ENCODE peak calls at places on chromosomes 4 and X, in seven cellular contexts. X is A549, L is psoas muscle, R is vagina, T is colonic mucosa, Z is pancreas, D is left ventricle myocardium inferior. E is an unnamed sample.

GRCh38 chrX:11422529-11422857 is 129.3 kb downstream of the AMELX start:
- DNase-seq in X (no peak), L (no peak), R (no peak), T (no peak), Z (no peak), D (no peak), E (no peak)

GRCh38 chr4:147786031-147786430 is 54.1 kb downstream of the ARHGAP10 start:
- DNase-seq in X (no peak), L (no peak), R (no peak), T (no peak), Z (no peak), D (no peak), E (no peak)

GRCh38 chr4:126071346-126072333 is 756.9 kb downstream of the FAT4 start:
- DNase-seq in X (no peak), L (no peak), R (no peak), T (no peak), Z (peak; percentile 21), D (no peak), E (no peak)

GRCh38 chrX:115679460-115679859 is 118.5 kb downstream of the PLS3 start:
- DNase-seq in X (peak; percentile 36), L (no peak), R (no peak), T (no peak), Z (no peak), D (no peak), E (no peak)

GRCh38 chr4:61918507-61919462 is 718.7 kb downstream of the ADGRL3 start:
- DNase-seq in X (no peak), L (no peak), R (no peak), T (no peak), Z (no peak), D (no peak), E (no peak)

GRCh38 chrX:111338095-111338698 is 67.9 kb upstream of the CAPN6 start:
- DNase-seq in X (no peak), L (no peak), R (no peak), T (no peak), Z (peak; percentile 31), D (no peak), E (no peak)

GRCh38 chr4:124851741-124852140 is 139.2 kb upstream of the ANKRD50 start:
- DNase-seq in X (no peak), L (no peak), R (no peak), T (no peak), Z (no peak), D (no peak), E (no peak)

GRCh38 chr4:20506827-20507226 is 193.4 kb upstream of the PACRGL start:
- DNase-seq in X (no peak), L (no peak), R (no peak), T (no peak), Z (no peak), D (no peak), E (no peak)

GRCh38 chr4:819401-820229 is 6.3 kb downstream of the CPLX1 start:
- DNase-seq in X (no peak), L (no peak), R (no peak), T (no peak), Z (no peak), D (no peak), E (no peak)

GRCh38 chr4:44157611-44158277 is 290.9 kb downstream of the KCTD8 start:
- DNase-seq in X (no peak), L (no peak), R (no peak), T (no peak), Z (no peak), D (no peak), E (no peak)

GRCh38 chrX:19462231-19462630 is 53.1 kb downstream of the MAP3K15 start:
- DNase-seq in X (no peak), L (no peak), R (no peak), T (no peak), Z (no peak), D (no peak), E (no peak)

GRCh38 chr4:60128916-60129315 is 1071.2 kb upstream of the ADGRL3 start:
- DNase-seq in X (no peak), L (no peak), R (no peak), T (no peak), Z (no peak), D (no peak), E (no peak)

GRCh38 chrX:108945883-108946523 is 209.6 kb upstream of the IRS4 start:
- DNase-seq in X (no peak), L (no peak), R (no peak), T (no peak), Z (no peak), D (no peak), E (no peak)

GRCh38 chrX:93538575-93538974 is 134.8 kb downstream of the NAP1L3 start:
- DNase-seq in X (no peak), L (no peak), R (no peak), T (no peak), Z (no peak), D (no peak), E (no peak)

GRCh38 chr4:76088719-76089118 is 14.2 kb downstream of the ART3 start:
- DNase-seq in X (no peak), L (no peak), R (no peak), T (no peak), Z (no peak), D (no peak), E (no peak)

GRCh38 chr4:76095568-76095967 is 21.1 kb downstream of the ART3 start:
- DNase-seq in X (no peak), L (no peak), R (no peak), T (no peak), Z (no peak), D (no peak), E (no peak)

GRCh38 chr4:76091052-76091451 is 16.5 kb downstream of the ART3 start:
- DNase-seq in X (no peak), L (no peak), R (no peak), T (no peak), Z (no peak), D (no peak), E (no peak)

GRCh38 chr4:76087007-76087769 is 12.7 kb downstream of the ART3 start:
- DNase-seq in X (peak; percentile 64), L (peak; percentile 25), R (no peak), T (peak; percentile 66), Z (peak; percentile 26), D (peak; percentile 20), E (no peak)

GRCh38 chr4:76090241-76090691 is 15.8 kb downstream of the ART3 start:
- DNase-seq in X (no peak), L (no peak), R (no peak), T (peak; percentile 22), Z (no peak), D (no peak), E (no peak)
- H3K4me1 ChIP-seq in X (no peaks in the 10 kb centered on the region), L (peaks cover 80% of the 10 kb centered on the region), R (no peaks in the 10 kb centered on the region), T (no peaks in the 10 kb centered on the region), Z (peaks cover 3% of the 10 kb centered on the region), D (peaks cover 48% of the 10 kb centered on the region), E (peaks cover 4% of the 10 kb centered on the region)

GRCh38 chr4:186940476-186940875 is 216.8 kb upstream of the FAT1 start:
- DNase-seq in X (no peak), L (no peak), R (no peak), T (no peak), Z (no peak), D (no peak), E (no peak)

GRCh38 chr4:186939766-186940165 is 216.1 kb upstream of the FAT1 start:
- DNase-seq in X (no peak), L (no peak), R (no peak), T (no peak), Z (no peak), D (no peak), E (no peak)

GRCh38 chr4:186935881-186936280 is 212.2 kb upstream of the FAT1 start:
- DNase-seq in X (no peak), L (no peak), R (no peak), T (no peak), Z (no peak), D (no peak), E (no peak)

GRCh38 chr4:186936496-186937375 is 213.1 kb upstream of the FAT1 start:
- DNase-seq in X (peak; percentile 87), L (no peak), R (no peak), T (no peak), Z (no peak), D (no peak), E (no peak)

DNA sequence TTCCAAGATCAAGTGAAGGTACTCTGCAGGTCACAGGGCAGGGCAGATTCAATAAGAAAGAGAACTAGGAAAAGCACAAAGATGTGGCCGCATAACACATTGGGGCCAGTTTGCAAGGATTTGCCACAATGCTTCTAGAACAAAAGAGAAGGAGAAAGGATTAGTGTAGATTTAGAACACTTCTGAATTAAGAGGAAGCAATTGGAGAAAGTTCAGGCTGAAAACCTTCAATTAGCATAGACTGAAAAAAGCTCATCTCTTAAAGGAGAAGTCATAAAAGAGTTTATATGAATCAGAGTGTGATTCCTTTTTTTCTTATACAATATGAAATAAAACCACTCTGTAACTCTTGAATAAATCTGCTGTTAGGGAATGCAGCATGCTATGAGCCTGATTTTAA is 215.6 kb upstream of the FAT1 start:
- DNase-seq in X (no peak), L (no peak), R (no peak), T (no peak), Z (no peak), D (no peak), E (no peak)
- H3K27ac ChIP-seq in X (no peak overlapping the region), L (no peak overlapping the region), R (no peak overlapping the region), T (no peak overlapping the region), Z (no peak overlapping the region), D (no peak overlapping the region), E (no peak overlapping the region)

GRCh38 chrX:119067023-119067739 is 5.6 kb upstream of the CT47C1 start:
- DNase-seq in X (peak; percentile 50), L (peak; percentile 49), R (no peak), T (peak; percentile 47), Z (peak; percentile 53), D (peak; percentile 43), E (peak; percentile 11)
- H3K4me3 ChIP-seq in X (no peak overlapping the region), L (no peak overlapping the region), R (no peak overlapping the region), T (no peak overlapping the region), Z (no peak overlapping the region), D (no peak overlapping the region), E (no peak overlapping the region)

GRCh38 chr4:185192059-185192458 is 11.7 kb downstream of the CFAP97 start:
- DNase-seq in X (no peak), L (no peak), R (no peak), T (no peak), Z (no peak), D (no peak), E (no peak)

GRCh38 chr4:185201983-185202962 is 1.5 kb downstream of the CFAP97 start:
- DNase-seq in X (no peak), L (no peak), R (no peak), T (peak; percentile 39), Z (no peak), D (no peak), E (no peak)

GRCh38 chr4:185194924-185195632 is 8.7 kb downstream of the CFAP97 start:
- DNase-seq in X (no peak), L (no peak), R (no peak), T (no peak), Z (no peak), D (no peak), E (no peak)

GRCh38 chr4:185196437-185196836 is 7.4 kb downstream of the CFAP97 start:
- DNase-seq in X (no peak), L (no peak), R (no peak), T (no peak), Z (no peak), D (no peak), E (no peak)
- H3K4me1 ChIP-seq in X (peaks cover 8% of the 10 kb centered on the region), L (no peaks in the 10 kb centered on the region), R (peaks cover 6% of the 10 kb centered on the region), T (no peaks in the 10 kb centered on the region), Z (peaks cover 5% of the 10 kb centered on the region), D (peaks cover 7% of the 10 kb centered on the region), E (peaks cover 19% of the 10 kb centered on the region)